ENCODE peak calls at places on chromosomes 12 and 14, in five cellular contexts. N is SK-N-SH, G is psoas muscle, X is lower lobe of right lung, V is neural progenitor cell. I is an unnamed sample. For H3K4me1, the result is how much of the 10 kb centered on the place peaks cover.

GRCh38 chr12:42961395-42961794 is 371.8 kb upstream of the PRICKLE1 start:
- DNase-seq in N (no peak), G (no peak), V (no peak), X (no peak), I (no peak)

GRCh38 chr14:39015964-39016577 is 87.0 kb downstream of the SEC23A start:
- DNase-seq in X (no peak), G (no peak), V (no peak), N (no peak), I (no peak)

GRCh38 chr12:5230151-5230550 is 186.5 kb downstream of the KCNA5 start:
- DNase-seq in G (no peak), V (no peak), N (no peak), X (no peak), I (no peak)

GRCh38 chr12:94660436-94660835 is 10.1 kb upstream of the TMCC3 start:
- DNase-seq in V (no peak), X (no peak), G (no peak), N (no peak), I (no peak)

GRCh38 chr12:52169886-52170285 is 21.9 kb downstream of the KRT80 start:
- DNase-seq in X (no peak), G (no peak), N (no peak), V (no peak), I (no peak)

GRCh38 chr12:114627393-114627792 is 56.6 kb downstream of the TBX3 start:
- DNase-seq in N (no peak), X (no peak), V (no peak), G (no peak), I (no peak)

GRCh38 chr14:69270795-69271708 is 11.1 kb downstream of the GALNT16 start:
- DNase-seq in N (no peak), X (no peak), G (no peak), V (no peak), I (no peak)

GRCh38 chr12:43805857-43806736 is at the start of gene TWF1:
- DNase-seq in N (peak), X (peak), V (peak), G (peak), I (peak)

GRCh38 chr12:79251356-79251755 is 386.8 kb downstream of the SYT1 start:
- DNase-seq in V (no peak), N (no peak), G (no peak), X (no peak), I (no peak)

GRCh38 chr14:104830781-104831180 is 29.9 kb downstream of the ZBTB42 start:
- DNase-seq in V (no peak), X (no peak), G (no peak), N (no peak), I (no peak)

GRCh38 chr12:117046425-117046824 is 52.8 kb downstream of the TESC start:
- DNase-seq in G (peak), X (no peak), N (no peak), V (no peak), I (no peak)
- H3K4me1 ChIP-seq in G (under half), X (under half), N (under half), V (under half), I (under half)

DNA sequence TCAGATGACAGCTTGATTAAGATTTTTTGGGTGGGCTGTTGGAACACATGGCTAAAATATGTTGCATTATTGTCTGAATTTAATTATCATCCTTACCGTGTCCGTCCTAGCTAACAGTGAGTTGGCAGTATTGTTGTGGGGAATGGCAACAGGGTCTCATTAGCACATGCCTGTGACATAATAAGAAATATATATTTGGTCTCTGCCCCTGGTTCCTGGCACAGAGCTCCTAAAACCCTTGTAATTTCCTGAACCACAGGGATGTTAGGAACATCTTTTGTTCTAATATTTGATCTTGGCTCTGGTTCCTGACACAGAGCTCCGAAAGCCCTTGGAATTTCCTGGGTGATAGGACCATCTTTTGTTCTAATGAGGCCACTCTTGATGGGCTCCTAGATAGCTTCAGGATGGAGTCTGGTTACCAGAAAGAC is 76.0 kb downstream of the SYNE2 start:
- DNase-seq in N (peak), G (no peak), X (no peak), V (no peak), I (no peak)
- H3K27ac ChIP-seq in N (peak), G (no peak), X (no peak), V (no peak), I (no peak)

GRCh38 chr12:109595321-109595902 is 21.8 kb downstream of the MVK start:
- DNase-seq in V (no peak), G (no peak), N (no peak), X (no peak), I (no peak)
- H3K4me1 ChIP-seq in V (under half), G (under half), N (under half), X (under half), I (under half)

GRCh38 chr12:119748512-119748911 is 80.6 kb downstream of the PRKAB1 start:
- DNase-seq in V (no peak), N (no peak), X (no peak), G (no peak), I (no peak)
- H3K27ac ChIP-seq in V (no peak), N (no peak), X (no peak), G (no peak), I (no peak)

DNA sequence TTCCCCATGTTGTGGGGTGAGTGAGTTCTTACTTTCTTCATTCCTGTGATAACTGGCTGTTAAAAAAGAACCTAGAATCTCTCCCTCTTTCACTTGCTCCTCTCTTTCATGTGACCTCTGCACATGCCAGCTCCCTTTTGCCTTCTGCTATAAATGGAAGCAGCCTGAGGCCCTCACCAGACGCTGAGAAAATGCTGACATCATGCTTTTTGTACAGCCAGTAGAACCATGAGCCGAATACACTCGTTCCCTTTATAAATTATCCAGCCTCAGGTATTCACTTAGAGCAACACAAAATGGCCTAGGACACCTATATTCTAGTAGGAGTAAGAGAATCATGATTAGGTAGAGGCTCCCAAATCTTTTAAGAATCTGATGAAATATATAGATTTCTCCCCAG is 333.5 kb downstream of the LRIG3 start:
- DNase-seq in V (no peak), N (no peak), G (no peak), X (no peak), I (no peak)
- H3K4me1 ChIP-seq in V (under half), N (under half), G (under half), X (under half), I (under half)

GRCh38 chr12:63955831-63956685 is 111.6 kb downstream of the SRGAP1 start:
- DNase-seq in G (no peak), N (no peak), V (no peak), X (no peak), I (no peak)
- H3K27ac ChIP-seq in G (no peak), N (peak), V (no peak), X (peak), I (no peak)

GRCh38 chr12:104703372-104703771 is 246.6 kb downstream of the CHST11 start:
- DNase-seq in V (no peak), G (no peak), X (no peak), N (no peak), I (peak)

GRCh38 chr12:104701756-104702155 is 245.0 kb downstream of the CHST11 start:
- DNase-seq in X (no peak), V (no peak), G (no peak), N (no peak), I (peak)

GRCh38 chr12:104702565-104703139 is 245.9 kb downstream of the CHST11 start:
- DNase-seq in V (no peak), G (peak), X (no peak), N (no peak), I (peak)

GRCh38 chr12:104701301-104701700 is 244.6 kb downstream of the CHST11 start:
- DNase-seq in G (no peak), X (no peak), N (no peak), V (no peak), I (peak)

GRCh38 chr12:104704224-104704623 is 247.5 kb downstream of the CHST11 start:
- DNase-seq in G (no peak), V (no peak), X (no peak), N (no peak), I (peak)
- H3K4me1 ChIP-seq in G (under half), V (under half), X (under half), N (under half), I (under half)

I was measured in aorta.